ENCODE peak calls at places on chromosomes 12 and 14, in ten cellular contexts. F, Y, C, P, N, V, W, J, I and Q are unnamed samples. For H3K4me1, the result is how much of the 10 kb centered on the place peaks cover.

GRCh38 chr12:95546491-95546813 is 4.8 kb downstream of the USP44 start:
- DNase-seq in F (no peak), Y (no peak), C (no peak), P (no peak), N (no peak), V (no peak), W (no peak), J (no peak), I (no peak), Q (no peak)

GRCh38 chr12:123519151-123520001 is 14.1 kb downstream of the RILPL1 start:
- DNase-seq in F (peak), Y (peak), C (peak), P (no peak), N (no peak), V (peak), W (peak), J (peak), I (peak), Q (no peak)

GRCh38 chr14:59349154-59349772 is 115.9 kb downstream of the GPR135 start:
- DNase-seq in F (no peak), Y (no peak), C (no peak), P (no peak), N (no peak), V (no peak), W (no peak), J (no peak), I (no peak), Q (no peak)

GRCh38 chr12:53414756-53415417 is 8.8 kb upstream of the AMHR2 start:
- DNase-seq in F (no peak), Y (peak), C (no peak), P (no peak), N (no peak), V (no peak), W (no peak), J (no peak), I (no peak), Q (no peak)

GRCh38 chr12:85825751-85826150 is 10.5 kb downstream of the RASSF9 start:
- DNase-seq in F (no peak), Y (no peak), C (no peak), P (no peak), N (no peak), V (no peak), W (no peak), J (no peak), I (no peak), Q (no peak)

GRCh38 chr12:62082448-62082847 is 177.8 kb upstream of the USP15 start:
- DNase-seq in F (no peak), Y (no peak), C (no peak), P (no peak), N (no peak), V (no peak), W (no peak), J (no peak), I (no peak), Q (no peak)

GRCh38 chr12:110104188-110104969 is 19.8 kb upstream of the IFT81 start:
- DNase-seq in F (no peak), Y (peak), C (no peak), P (no peak), N (no peak), V (no peak), W (no peak), J (no peak), I (peak), Q (no peak)

GRCh38 chr12:28951941-28952340 is 197.1 kb upstream of the FAR2 start:
- DNase-seq in F (no peak), Y (no peak), C (no peak), P (no peak), N (no peak), V (no peak), W (no peak), J (no peak), I (no peak), Q (no peak)

GRCh38 chr12:110846615-110847566 is at the start of gene CCDC63:
- DNase-seq in F (peak), Y (peak), C (peak), P (no peak), N (no peak), V (peak), W (peak), J (peak), I (peak), Q (peak)

GRCh38 chr14:99612737-99613330 is 8.8 kb upstream of the CCDC85C start:
- DNase-seq in F (no peak), Y (no peak), C (no peak), P (no peak), N (no peak), V (no peak), W (no peak), J (no peak), I (peak), Q (no peak)

GRCh38 chr14:99137913-99138571 is 134.0 kb downstream of the BCL11B start:
- DNase-seq in F (no peak), Y (peak), C (no peak), P (no peak), N (peak), V (no peak), W (no peak), J (peak), I (no peak), Q (peak)

GRCh38 chr12:112822056-112822455 is 30.5 kb downstream of the RPH3A start:
- DNase-seq in F (no peak), Y (no peak), C (no peak), P (no peak), N (no peak), V (no peak), W (no peak), J (no peak), I (no peak), Q (no peak)

GRCh38 chr12:64220046-64220445 is 2.0 kb downstream of the KICS2 start:
- DNase-seq in F (no peak), Y (no peak), C (no peak), P (no peak), N (no peak), V (no peak), W (no peak), J (no peak), I (no peak), Q (no peak)

DNA sequence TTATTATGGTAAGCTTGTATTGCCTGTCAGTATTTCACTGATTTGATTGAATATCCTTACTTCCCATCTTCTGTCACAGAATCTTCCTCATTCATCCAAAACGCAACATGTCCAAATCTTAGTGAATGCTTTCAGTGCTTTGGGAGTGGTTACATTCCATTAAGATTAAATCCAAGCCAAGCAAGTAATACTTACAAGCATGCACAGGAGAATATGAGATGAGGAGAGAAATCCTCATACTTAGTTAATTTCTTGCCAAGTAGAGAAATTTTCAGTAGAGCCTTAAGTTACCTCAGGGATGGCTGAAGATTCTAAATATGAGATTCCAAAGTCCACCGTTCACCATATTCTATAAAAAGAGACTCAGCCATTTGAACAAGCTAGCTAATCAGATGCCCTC is 316.0 kb downstream of the RAD51B start:
- DNase-seq in F (no peak), Y (no peak), C (no peak), P (no peak), N (no peak), V (no peak), W (no peak), J (no peak), I (no peak), Q (no peak)
- H3K4me1 ChIP-seq in F (under half), Y (under half), C (under half), P (under half), N (under half), V (under half), W (under half), J (under half), I (under half), Q (under half)

GRCh38 chr14:96509457-96510090 is 7.4 kb downstream of the PAPOLA start:
- DNase-seq in F (no peak), Y (no peak), C (no peak), P (no peak), N (no peak), V (no peak), W (no peak), J (no peak), I (no peak), Q (no peak)

GRCh38 chr14:96512122-96512521 is 9.9 kb downstream of the PAPOLA start:
- DNase-seq in F (no peak), Y (no peak), C (no peak), P (no peak), N (no peak), V (no peak), W (no peak), J (no peak), I (no peak), Q (no peak)

GRCh38 chr14:96512602-96513397 is 10.6 kb downstream of the PAPOLA start:
- DNase-seq in F (no peak), Y (no peak), C (no peak), P (no peak), N (no peak), V (no peak), W (no peak), J (no peak), I (no peak), Q (peak)

GRCh38 chr14:96511146-96511545 is 9.0 kb downstream of the PAPOLA start:
- DNase-seq in F (no peak), Y (no peak), C (no peak), P (no peak), N (no peak), V (no peak), W (no peak), J (no peak), I (no peak), Q (no peak)

DNA sequence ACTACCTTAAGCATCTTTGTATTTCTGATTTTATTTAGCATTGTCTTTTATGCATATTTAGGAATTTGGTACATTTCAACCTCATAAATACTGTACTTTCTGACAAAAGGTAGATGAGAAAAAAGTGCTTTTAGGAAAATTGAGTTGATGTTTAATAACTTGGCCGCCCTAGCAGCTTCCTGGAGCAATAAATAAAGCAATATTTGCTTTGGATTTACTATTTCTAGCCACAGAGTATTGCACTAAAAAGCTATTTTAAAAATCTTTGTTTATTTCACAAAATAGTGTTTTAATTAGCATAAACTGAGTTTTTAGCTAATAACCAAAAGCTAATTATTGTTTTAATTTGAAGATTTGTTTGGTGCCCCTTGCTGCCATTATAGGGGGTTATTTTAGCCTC is 9.5 kb downstream of the PAPOLA start:
- DNase-seq in F (no peak), Y (no peak), C (no peak), P (no peak), N (no peak), V (no peak), W (no peak), J (no peak), I (no peak), Q (no peak)
- H3K4me1 ChIP-seq in F (half or more), Y (under half), C (half or more), P (under half), N (half or more), V (under half), W (half or more), J (half or more), I (half or more), Q (half or more)

DNA sequence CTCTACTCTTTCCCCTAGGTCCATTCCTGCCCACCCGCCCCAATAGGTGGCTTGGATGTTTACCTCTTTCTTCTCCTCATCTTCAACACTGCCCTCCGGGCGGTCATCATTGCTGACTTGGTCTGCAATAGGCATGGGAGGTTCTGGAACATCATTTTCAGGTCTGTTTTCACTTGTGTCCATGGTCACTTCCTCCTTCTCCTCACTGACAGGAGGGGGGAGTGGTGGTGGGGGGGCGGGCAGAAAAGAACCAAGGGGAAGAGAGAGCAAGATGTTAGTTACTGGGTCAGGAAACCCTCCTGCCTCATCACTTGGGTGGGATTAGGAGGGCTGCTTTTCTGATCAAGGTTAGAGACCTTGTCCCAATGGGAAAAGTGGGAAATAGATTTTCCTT is 12.1 kb upstream of the CDH24 start:
- DNase-seq in F (no peak), Y (peak), C (no peak), P (no peak), N (no peak), V (no peak), W (no peak), J (no peak), I (no peak), Q (no peak)
- H3K4me1 ChIP-seq in F (half or more), Y (under half), C (under half), P (under half), N (under half), V (under half), W (under half), J (under half), I (under half), Q (under half)

GRCh38 chr14:35218963-35219362 is 73.2 kb upstream of the PSMA6 start:
- DNase-seq in F (no peak), Y (no peak), C (no peak), P (no peak), N (no peak), V (no peak), W (no peak), J (no peak), I (no peak), Q (no peak)

GRCh38 chr14:35220920-35221319 is 71.3 kb upstream of the PSMA6 start:
- DNase-seq in F (no peak), Y (no peak), C (no peak), P (no peak), N (no peak), V (no peak), W (no peak), J (no peak), I (no peak), Q (no peak)

GRCh38 chr14:35221462-35221861 is 70.7 kb upstream of the PSMA6 start:
- DNase-seq in F (no peak), Y (no peak), C (no peak), P (no peak), N (no peak), V (no peak), W (no peak), J (no peak), I (no peak), Q (no peak)

GRCh38 chr14:35222324-35222723 is 69.9 kb upstream of the PSMA6 start:
- DNase-seq in F (no peak), Y (no peak), C (no peak), P (no peak), N (no peak), V (no peak), W (no peak), J (no peak), I (no peak), Q (no peak)

DNA sequence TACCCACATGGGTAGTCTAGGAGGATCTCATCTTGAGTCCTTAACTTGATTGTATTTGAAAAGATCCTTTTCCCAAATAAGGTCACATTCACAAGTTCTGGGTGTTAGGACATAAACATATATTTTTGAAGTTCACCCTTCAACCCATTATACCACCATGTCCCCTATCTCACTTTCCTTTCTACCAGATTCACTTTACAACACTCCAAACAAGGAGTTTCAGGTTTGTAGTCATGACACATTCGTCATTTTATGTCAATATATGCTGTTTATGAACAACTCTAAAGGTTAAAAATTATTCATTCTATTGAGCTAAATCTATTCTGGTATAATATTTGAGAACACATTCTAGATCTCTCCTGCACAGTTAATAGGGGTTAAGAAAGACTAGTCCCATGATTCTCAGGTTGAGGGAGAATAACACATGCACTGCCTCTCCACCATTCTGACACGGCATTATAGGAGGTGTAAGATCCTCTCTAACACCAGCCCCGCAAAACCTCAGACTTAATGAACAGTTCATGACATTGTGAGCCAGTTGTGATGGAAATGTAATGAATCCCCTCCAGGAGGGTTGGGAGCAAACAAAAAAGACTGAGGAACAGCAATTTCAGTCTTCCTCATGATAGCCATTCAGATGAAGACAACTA is 72.0 kb upstream of the PSMA6 start:
- DNase-seq in F (no peak), Y (no peak), C (no peak), P (no peak), N (no peak), V (no peak), W (no peak), J (no peak), I (no peak), Q (no peak)
- H3K4me1 ChIP-seq in F (under half), Y (under half), C (under half), P (under half), N (under half), V (under half), W (under half), J (under half), I (under half), Q (under half)

GRCh38 chr14:103883263-103883523 is 35.8 kb upstream of the PPP1R13B start:
- DNase-seq in F (no peak), Y (no peak), C (no peak), P (no peak), N (no peak), V (no peak), W (peak), J (no peak), I (no peak), Q (no peak)

GRCh38 chr14:103881927-103882281 is 34.5 kb upstream of the PPP1R13B start:
- DNase-seq in F (no peak), Y (no peak), C (no peak), P (no peak), N (no peak), V (no peak), W (no peak), J (no peak), I (no peak), Q (no peak)

GRCh38 chr14:103880986-103881926 is 33.9 kb upstream of the PPP1R13B start:
- DNase-seq in F (peak), Y (no peak), C (peak), P (no peak), N (no peak), V (no peak), W (no peak), J (no peak), I (no peak), Q (no peak)

GRCh38 chr14:103884854-103885253 is 37.5 kb upstream of the PPP1R13B start:
- DNase-seq in F (no peak), Y (no peak), C (no peak), P (no peak), N (no peak), V (no peak), W (no peak), J (no peak), I (no peak), Q (no peak)

GRCh38 chr14:103882503-103883262 is 35.3 kb upstream of the PPP1R13B start:
- DNase-seq in F (no peak), Y (no peak), C (no peak), P (no peak), N (no peak), V (no peak), W (peak), J (no peak), I (no peak), Q (no peak)
- H3K4me1 ChIP-seq in F (under half), Y (under half), C (under half), P (under half), N (under half), V (under half), W (half or more), J (under half), I (under half), Q (under half)

DNA sequence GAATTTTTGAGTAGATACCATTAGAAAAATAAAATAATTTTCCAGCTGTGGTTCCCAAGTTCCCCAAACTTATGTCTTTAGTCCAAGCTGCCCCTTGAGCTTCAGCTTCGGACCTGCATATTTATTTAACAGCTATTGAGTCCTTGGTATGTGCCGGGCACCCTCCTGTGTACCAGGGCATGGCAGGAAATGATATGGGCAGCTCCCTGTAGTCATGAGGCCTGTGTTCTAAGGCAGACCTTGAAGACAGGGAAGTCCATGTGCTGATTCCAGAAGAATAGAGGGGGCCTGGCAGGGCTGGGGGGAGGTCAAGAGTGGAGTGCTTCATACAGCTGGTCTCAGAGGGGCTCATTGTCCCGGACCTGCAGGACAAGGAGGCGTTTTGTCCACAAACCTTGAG is 29.2 kb downstream of the TRAF3 start:
- DNase-seq in F (no peak), Y (no peak), C (no peak), P (no peak), N (no peak), V (no peak), W (no peak), J (no peak), I (no peak), Q (no peak)
- H3K4me1 ChIP-seq in F (under half), Y (under half), C (under half), P (under half), N (under half), V (under half), W (under half), J (under half), I (under half), Q (under half)

DNA sequence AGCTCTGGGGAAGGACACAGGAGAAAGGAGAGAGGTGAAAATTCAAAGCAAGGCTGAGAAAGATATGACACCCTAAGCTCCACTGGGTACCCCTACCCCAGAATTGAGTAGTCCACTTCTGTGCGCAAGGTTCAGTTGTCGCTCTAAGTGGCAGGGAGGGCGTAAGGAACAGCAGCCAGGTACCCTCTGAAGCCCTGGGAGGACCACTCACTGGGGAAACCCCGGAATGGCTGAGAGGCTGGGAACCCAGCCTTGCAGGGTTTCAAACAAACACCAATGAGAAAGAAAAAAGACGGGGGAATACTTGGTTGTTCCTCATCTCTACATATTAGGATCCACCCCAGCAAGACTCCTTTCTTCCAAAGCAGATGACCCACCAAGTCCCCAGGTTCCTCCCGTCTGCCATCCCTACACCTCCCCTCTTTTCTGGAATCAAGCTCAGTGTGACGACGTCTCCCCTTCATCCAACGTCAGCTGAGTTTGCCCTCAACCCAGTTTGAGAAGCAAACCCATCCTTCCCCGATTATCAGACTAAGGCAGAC is 945 bp downstream of the LMBR1L start:
- DNase-seq in F (no peak), Y (no peak), C (no peak), P (no peak), N (no peak), V (no peak), W (no peak), J (no peak), I (no peak), Q (no peak)
- H3K4me1 ChIP-seq in F (half or more), Y (under half), C (under half), P (under half), N (under half), V (under half), W (under half), J (under half), I (under half), Q (under half)

GRCh38 chr12:46521145-46521544 is 148.6 kb upstream of the SLC38A2 start:
- DNase-seq in F (no peak), Y (no peak), C (no peak), P (no peak), N (no peak), V (no peak), W (no peak), J (no peak), I (no peak), Q (no peak)
- H3K4me1 ChIP-seq in F (half or more), Y (under half), C (under half), P (under half), N (under half), V (under half), W (under half), J (under half), I (under half), Q (under half)